ENCODE peak calls at places on chromosomes 12 and 14, in five cellular contexts. X is GM12892, D is SK-N-SH, C is GM12891, T is GM12878. W is an unnamed sample.

GRCh38 chr12:53063708-53064612 is 14.1 kb downstream of the TNS2 start:
- DNase-seq in X (no peak), D (no peak), C (no peak), T (no peak), W (no peak)

GRCh38 chr12:5624873-5625272 is 193.0 kb downstream of the NTF3 start:
- DNase-seq in X (no peak), D (no peak), C (no peak), T (no peak), W (no peak)

GRCh38 chr12:98213556-98213955 is 301.8 kb upstream of the TMPO start:
- DNase-seq in X (no peak), D (no peak), C (no peak), T (no peak), W (no peak)

GRCh38 chr14:102726191-102726949 is 50.9 kb upstream of the TRAF3 start:
- DNase-seq in X (no peak), D (no peak), C (no peak), T (no peak), W (peak)

GRCh38 chr12:62848418-62848817 is 86.5 kb downstream of the PPM1H start:
- DNase-seq in X (peak), D (no peak), C (no peak), T (peak), W (no peak)

GRCh38 chr12:48004039-48004940 is at the start of gene COL2A1:
- DNase-seq in X (peak), D (peak), C (no peak), T (no peak), W (no peak)

GRCh38 chr14:98404811-98405210 is 867.2 kb downstream of the BCL11B start:
- DNase-seq in X (no peak), D (no peak), C (no peak), T (no peak), W (no peak)

GRCh38 chr12:47383942-47384341 is 304.2 kb upstream of the AMIGO2 start:
- DNase-seq in X (no peak), D (no peak), C (no peak), T (no peak), W (no peak)

GRCh38 chr14:74465335-74465734 is 27.8 kb downstream of the NPC2 start:
- DNase-seq in X (no peak), D (no peak), C (no peak), T (no peak), W (no peak)

GRCh38 chr14:89367449-89368120 is 49.4 kb downstream of the FOXN3 start:
- DNase-seq in X (no peak), D (no peak), C (no peak), T (no peak), W (no peak)

DNA sequence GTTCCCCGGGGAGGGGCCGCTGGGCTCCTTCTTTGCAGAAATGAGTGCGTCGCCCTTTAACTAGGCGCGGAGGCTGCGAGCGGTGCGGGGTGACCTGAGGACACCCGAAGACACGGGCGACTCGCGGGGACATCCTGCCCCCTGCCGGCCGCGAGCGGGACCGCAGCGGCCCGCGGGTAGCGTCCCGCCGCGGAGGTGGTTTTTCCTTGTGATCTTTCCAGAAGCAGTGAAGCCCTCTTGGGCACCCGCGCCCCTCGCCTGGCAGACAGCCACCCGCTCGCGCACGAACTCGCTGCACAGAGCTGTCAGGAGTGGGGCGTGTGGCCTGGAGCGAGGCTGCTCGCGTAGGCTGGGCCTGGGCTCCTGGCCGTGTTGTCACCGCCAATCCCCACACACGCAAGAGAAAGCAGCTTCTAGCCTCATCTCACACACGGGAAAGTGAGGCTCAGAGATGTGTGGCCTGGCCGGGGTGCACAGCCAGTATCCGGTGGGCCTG is 67.2 kb downstream of the DIO3 start:
- DNase-seq in X (peak), D (peak), C (peak), T (no peak), W (peak)
- TF ChIP-seq TAF1 in X (no peak), D (no peak), C (no peak), T (no peak), W (no peak)

GRCh38 chr14:61479746-61480502 is 158.5 kb downstream of the PRKCH start:
- DNase-seq in X (no peak), D (no peak), C (no peak), T (no peak), W (no peak)
- TF ChIP-seq TAF1 in X (no peak), D (no peak), C (no peak), T (no peak), W (no peak)

GRCh38 chr14:91332448-91333059 is 85.1 kb downstream of the CCDC88C start:
- DNase-seq in X (no peak), D (no peak), C (no peak), T (no peak), W (peak)
- TF ChIP-seq TAF1 in X (no peak), D (no peak), C (no peak), T (no peak), W (no peak)

DNA sequence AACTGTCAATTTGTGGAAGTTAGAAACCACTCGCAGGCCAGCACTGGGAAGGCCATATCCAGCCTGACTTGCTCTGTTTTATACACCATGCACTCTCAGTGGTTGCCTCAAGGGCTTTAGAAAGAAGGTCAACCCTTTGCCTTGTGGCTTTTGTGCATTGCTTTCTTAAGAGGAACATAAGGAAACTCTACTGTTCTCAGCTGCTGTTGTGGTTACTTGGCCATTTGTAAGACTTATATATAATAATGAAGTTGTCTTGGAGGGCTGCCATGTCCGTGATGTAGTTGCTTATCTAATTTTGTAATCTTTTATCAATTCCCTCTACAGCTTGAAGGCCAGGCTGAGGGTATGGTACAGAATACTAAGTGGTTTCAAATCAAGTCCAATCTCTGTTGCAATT is 637.8 kb downstream of the DIO2 start:
- DNase-seq in X (no peak), D (no peak), C (no peak), T (no peak), W (no peak)
- TF ChIP-seq TAF1 in X (no peak), D (no peak), C (no peak), T (no peak), W (no peak)

DNA sequence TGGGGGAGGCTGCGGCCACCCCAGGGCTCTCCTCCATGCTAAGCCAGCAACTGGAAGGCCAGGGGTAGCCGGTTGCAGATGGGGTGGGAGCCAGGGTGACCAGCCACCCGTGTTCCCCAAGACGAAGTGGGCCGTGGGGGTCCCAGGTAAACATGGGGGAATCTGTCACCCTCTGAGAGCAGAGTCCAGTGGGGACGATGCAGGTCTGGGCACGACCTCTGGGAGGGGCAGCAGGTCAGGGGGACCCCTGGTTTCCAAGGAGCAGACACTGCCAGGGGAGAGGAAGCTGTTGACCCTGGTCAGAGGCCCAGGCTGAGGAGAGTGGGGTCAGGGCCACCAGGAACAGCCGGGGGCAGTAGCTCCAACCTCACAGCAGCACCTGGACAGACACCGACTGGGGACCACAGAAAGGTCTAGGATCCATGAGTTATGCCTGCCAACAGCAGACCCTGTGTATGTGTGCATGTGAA is 35.0 kb upstream of the FBRSL1 start:
- DNase-seq in X (no peak), D (no peak), C (no peak), T (no peak), W (no peak)
- TF ChIP-seq TAF1 in X (no peak), D (no peak), C (no peak), T (no peak), W (no peak)

GRCh38 chr12:67354322-67354721 is 85.2 kb downstream of the CAND1 start:
- DNase-seq in X (no peak), D (no peak), C (no peak), T (no peak), W (no peak)

GRCh38 chr12:67356400-67356799 is 87.2 kb downstream of the CAND1 start:
- DNase-seq in X (no peak), D (no peak), C (no peak), T (no peak), W (no peak)

GRCh38 chr12:67354966-67355365 is 85.8 kb downstream of the CAND1 start:
- DNase-seq in X (no peak), D (no peak), C (no peak), T (no peak), W (no peak)

GRCh38 chr12:67357726-67358125 is 88.6 kb downstream of the CAND1 start:
- DNase-seq in X (no peak), D (no peak), C (no peak), T (no peak), W (no peak)

GRCh38 chr12:67355428-67356385 is 86.5 kb downstream of the CAND1 start:
- DNase-seq in X (no peak), D (peak), C (no peak), T (peak), W (peak)
- TF ChIP-seq TAF1 in X (no peak), D (no peak), C (no peak), T (no peak), W (no peak)

DNA sequence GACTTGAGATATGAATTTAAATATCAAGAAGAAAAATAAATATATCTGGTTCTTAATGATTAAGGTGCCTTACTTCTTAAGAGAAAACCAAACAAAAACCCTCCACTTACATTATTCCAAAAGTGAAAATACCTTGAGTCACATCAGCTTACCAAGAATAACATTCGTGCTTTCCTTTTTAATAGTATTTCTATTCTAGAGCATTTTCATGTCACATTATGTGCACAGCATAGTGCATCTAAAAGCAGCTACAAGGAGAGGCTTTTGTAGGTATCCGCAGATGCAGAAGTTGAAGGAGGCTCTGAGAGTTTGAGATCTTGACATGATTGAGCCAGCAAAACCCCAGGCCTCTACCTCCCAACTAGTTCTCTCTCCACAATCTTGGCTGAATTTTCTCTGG is 274.9 kb downstream of the AKAP6 start:
- DNase-seq in X (no peak), D (no peak), C (no peak), T (no peak), W (no peak)
- TF ChIP-seq TAF1 in X (no peak), D (no peak), C (no peak), T (no peak), W (no peak)

DNA sequence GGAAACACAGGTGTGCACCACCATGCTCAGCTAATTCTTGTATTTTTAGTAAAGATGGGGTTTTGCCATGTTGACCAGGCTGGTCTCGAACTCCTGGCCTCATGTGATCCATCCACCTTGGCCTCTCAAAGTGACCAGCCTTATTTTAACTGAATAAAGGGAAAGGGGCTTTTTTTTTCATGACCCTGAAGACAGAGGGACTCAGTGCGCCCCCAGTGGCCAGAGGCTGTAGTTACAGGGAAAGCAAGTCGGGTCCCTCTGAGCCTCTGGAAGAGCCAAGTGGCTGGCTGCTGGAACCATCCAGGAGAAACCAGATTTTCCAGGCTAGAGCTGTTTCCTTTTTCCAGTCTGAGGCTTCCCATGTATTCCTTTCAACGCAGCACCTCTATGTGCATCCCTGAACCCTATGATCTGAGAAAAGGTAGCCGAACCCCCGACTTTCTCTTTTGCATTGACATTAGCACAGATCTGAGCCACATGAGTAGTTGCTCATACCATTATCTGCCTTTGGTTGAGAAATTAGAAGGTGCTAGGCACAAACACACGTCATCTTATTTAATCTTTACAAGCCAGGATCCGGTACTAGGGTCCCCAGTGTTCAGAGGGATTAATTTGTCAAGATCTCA is 342.7 kb downstream of the CACNA1C start:
- DNase-seq in X (no peak), D (peak), C (peak), T (no peak), W (peak)
- TF ChIP-seq TAF1 in X (no peak), D (no peak), C (no peak), T (no peak), W (no peak)